ENCODE peak calls at places on chromosomes 2 and 18, in seven cellular contexts. Y is SJSA1; K is cardiac fibroblast; J is stromal cell of bone marrow; U is T-helper 1 cell; S is activated naive CD8-positive, alpha-beta T cell treated with anti-CD3 and anti-CD28 coated beads, Interleukin-2, amount 50 U/mL, for 24 hours; A is NCI-H1105. E is an unnamed sample.

GRCh38 chr2:151576080-151576479 is 158.2 kb downstream of the NEB start:
- DNase-seq in A (peak; percentile 26), U (no peak), J (no peak), K (no peak), S (no peak), Y (no peak), E (no peak)

GRCh38 chr18:31373641-31374040 is 2.9 kb upstream of the DSG4 start:
- DNase-seq in J (no peak), A (no peak), U (no peak), S (no peak), K (no peak), Y (no peak), E (peak; percentile 7)

GRCh38 chr2:51165534-51166260 is 133.8 kb upstream of the NRXN1 start:
- DNase-seq in U (no peak), K (peak; percentile 22), Y (no peak), S (no peak), A (no peak), J (no peak), E (no peak)

GRCh38 chr2:102129956-102130650 is 12.4 kb upstream of the IL1R1 start:
- DNase-seq in S (no peak), Y (no peak), A (no peak), J (no peak), U (no peak), K (no peak), E (no peak)

GRCh38 chr2:139790807-139791206 is 1010.6 kb upstream of the NXPH2 start:
- DNase-seq in S (no peak), U (no peak), Y (no peak), K (peak; percentile 33), J (peak; percentile 13), A (no peak), E (peak; percentile 3)

GRCh38 chr2:182894174-182894573 is 27.7 kb upstream of the FRZB start:
- DNase-seq in A (no peak), S (no peak), J (peak; percentile 43), U (no peak), Y (no peak), K (peak; percentile 50), E (no peak)

GRCh38 chr2:58834404-58834803 is 593.3 kb upstream of the FANCL start:
- DNase-seq in J (peak; percentile 2), K (peak; percentile 27), S (peak; percentile 2), A (no peak), Y (no peak), U (no peak), E (no peak)

GRCh38 chr18:12159446-12159845 is 65.8 kb downstream of the ANKRD62 start:
- DNase-seq in U (no peak), A (no peak), Y (no peak), J (no peak), S (no peak), K (peak; percentile 10), E (no peak)

GRCh38 chr18:63869374-63869773 is 18.1 kb upstream of the SERPINB2 start:
- DNase-seq in S (no peak), J (no peak), U (no peak), Y (peak; percentile 68), A (no peak), K (peak; percentile 82), E (no peak)

GRCh38 chr2:24909555-24910177 is 10.4 kb downstream of the ADCY3 start:
- DNase-seq in U (no peak), A (no peak), J (no peak), K (no peak), Y (no peak), S (no peak), E (no peak)

GRCh38 chr2:221448857-221449390 is 123.2 kb downstream of the EPHA4 start:
- DNase-seq in Y (no peak), U (no peak), S (no peak), J (no peak), A (no peak), K (no peak), E (no peak)

GRCh38 chr2:68231061-68231372 is 21.3 kb downstream of the PPP3R1 start:
- DNase-seq in J (no peak), K (no peak), S (no peak), U (no peak), Y (no peak), A (no peak), E (no peak)

GRCh38 chr2:207258191-207258991 is 92.6 kb upstream of the KLF7 start:
- DNase-seq in S (no peak), K (peak; percentile 100), U (no peak), A (no peak), J (peak; percentile 99), Y (peak; percentile 99), E (no peak)

GRCh38 chr2:205726506-205726905 is 44.2 kb downstream of the NRP2 start:
- DNase-seq in K (no peak), U (no peak), S (no peak), J (no peak), A (no peak), Y (no peak), E (no peak)

GRCh38 chr2:149747456-149747855 is 159.9 kb upstream of the MMADHC start:
- DNase-seq in K (no peak), Y (no peak), J (no peak), A (no peak), S (no peak), U (no peak), E (no peak)

GRCh38 chr2:64130333-64130732 is 13.9 kb downstream of the PELI1 start:
- DNase-seq in J (no peak), Y (no peak), U (no peak), S (no peak), A (no peak), K (no peak), E (no peak)

GRCh38 chr2:218398437-218399390 is 954 bp upstream of the CTDSP1 start:
- DNase-seq in K (peak; percentile 72), S (peak; percentile 79), J (no peak), Y (no peak), A (peak; percentile 21), U (peak; percentile 54), E (no peak)

GRCh38 chr2:101509498-101510274 is 34.8 kb upstream of the RFX8 start:
- DNase-seq in A (no peak), U (no peak), J (no peak), S (no peak), K (peak; percentile 27), Y (no peak), E (no peak)

GRCh38 chr2:221513251-221513650 is 58.9 kb downstream of the EPHA4 start:
- DNase-seq in U (no peak), J (no peak), K (no peak), Y (no peak), S (no peak), A (no peak), E (no peak)

GRCh38 chr2:130836501-130837174 is at the start of gene ARHGEF4:
- DNase-seq in Y (peak; percentile 34), A (no peak), U (no peak), S (peak; percentile 25), K (no peak), J (no peak), E (no peak)

GRCh38 chr2:40579247-40579646 is 127.4 kb upstream of the SLC8A1 start:
- DNase-seq in Y (no peak), J (no peak), K (peak; percentile 48), A (no peak), S (no peak), U (no peak), E (no peak)

GRCh38 chr2:46980786-46981583 is 65.4 kb upstream of the MCFD2 start:
- DNase-seq in Y (no peak), U (no peak), J (no peak), A (no peak), S (no peak), K (no peak), E (no peak)

GRCh38 chr18:52670903-52671302 is 330.9 kb downstream of the DCC start:
- DNase-seq in J (peak; percentile 2), K (peak; percentile 4), Y (no peak), S (no peak), A (peak; percentile 44), U (no peak), E (peak; percentile 1)

GRCh38 chr18:41938445-41938844 is 16.6 kb upstream of the PIK3C3 start:
- DNase-seq in A (no peak), U (no peak), K (peak; percentile 95), S (no peak), Y (peak; percentile 18), J (peak; percentile 74), E (no peak)

GRCh38 chr2:189608160-189608559 is 27.6 kb upstream of the SLC40A1 start:
- DNase-seq in U (no peak), A (no peak), S (no peak), K (peak; percentile 34), Y (no peak), J (no peak), E (no peak)

GRCh38 chr18:71431689-71432088 is 1112.5 kb downstream of the CBLN2 start:
- DNase-seq in S (no peak), J (no peak), K (no peak), U (no peak), Y (no peak), A (no peak), E (no peak)

GRCh38 chr18:7303751-7304370 is 73.0 kb downstream of the LRRC30 start:
- DNase-seq in J (no peak), Y (no peak), A (no peak), K (no peak), S (no peak), U (no peak), E (no peak)

GRCh38 chr2:127145255-127145899 is 38.4 kb upstream of the BIN1 start:
- DNase-seq in Y (no peak), J (peak; percentile 26), K (peak; percentile 61), U (no peak), A (no peak), S (no peak), E (no peak)